ENCODE peak calls at places on chromosomes 3 and 15, in five cellular contexts. H is right atrium auricular region, Z is endothelial cell, X is upper lobe of left lung, V is brain microvascular endothelial cell. K is an unnamed sample.

GRCh38 chr3:63991666-63992065 is 31.6 kb downstream of the PSMD6 start:
- DNase-seq in V (no peak), Z (no peak), H (no peak), X (no peak), K (no peak)

GRCh38 chr15:80163897-80164296 is 11.1 kb downstream of the FAH start:
- DNase-seq in Z (no peak), H (no peak), V (no peak), X (no peak), K (no peak)

GRCh38 chr3:181178991-181179390 is 189.5 kb upstream of the DNAJC19 start:
- DNase-seq in H (no peak), V (no peak), Z (no peak), X (no peak), K (no peak)

GRCh38 chr3:7307410-7307809 is 446.5 kb downstream of the GRM7 start:
- DNase-seq in X (no peak), V (no peak), Z (no peak), H (no peak), K (no peak)

GRCh38 chr3:34727700-34728099 is 911.6 kb upstream of the ARPP21 start:
- DNase-seq in X (no peak), H (no peak), Z (no peak), V (no peak), K (no peak)

GRCh38 chr15:95169701-95170459 is 938.5 kb downstream of the MCTP2 start:
- DNase-seq in X (peak; percentile 36), V (no peak), H (peak; percentile 60), Z (no peak), K (no peak)

GRCh38 chr15:58410353-58410752 is 21.4 kb upstream of the LIPC start:
- DNase-seq in V (no peak), H (no peak), Z (no peak), X (no peak), K (no peak)

GRCh38 chr3:13547591-13548371 is 1.1 kb upstream of the FBLN2 start:
- DNase-seq in Z (no peak), X (peak; percentile 66), H (no peak), V (no peak), K (no peak)

GRCh38 chr3:43996379-43997301 is 245.0 kb upstream of the TOPAZ1 start:
- DNase-seq in Z (peak; percentile 58), H (no peak), V (no peak), X (peak; percentile 84), K (peak; percentile 81)

GRCh38 chr3:59446775-59447465 is 397.1 kb upstream of the CFAP20DC start:
- DNase-seq in X (no peak), Z (no peak), H (no peak), V (no peak), K (no peak)

GRCh38 chr3:13066236-13066635 is 7.0 kb downstream of the IQSEC1 start:
- DNase-seq in X (no peak), Z (no peak), V (no peak), H (no peak), K (no peak)

GRCh38 chr3:105762749-105763673 is 105.8 kb downstream of the CBLB start:
- DNase-seq in V (no peak), Z (no peak), X (no peak), H (no peak), K (no peak)

GRCh38 chr15:62883938-62884479 is 158.5 kb upstream of the TPM1 start:
- DNase-seq in H (no peak), V (no peak), Z (no peak), X (no peak), K (no peak)

GRCh38 chr3:27323087-27323570 is 46.1 kb downstream of the NEK10 start:
- DNase-seq in V (no peak), Z (no peak), X (no peak), H (no peak), K (no peak)

GRCh38 chr3:178637802-178638201 is 101.6 kb downstream of the KCNMB2 start:
- DNase-seq in H (no peak), V (no peak), Z (no peak), X (no peak), K (no peak)

GRCh38 chr3:28586325-28586724 is 237.7 kb upstream of the AZI2 start:
- DNase-seq in X (no peak), H (no peak), V (no peak), Z (no peak), K (no peak)

GRCh38 chr3:115062412-115062956 is 84.6 kb downstream of the ZBTB20 start:
- DNase-seq in V (no peak), X (no peak), H (no peak), Z (no peak), K (no peak)

GRCh38 chr15:60568301-60568742 is 89.4 kb upstream of the ICE2 start:
- DNase-seq in H (no peak), Z (peak; percentile 9), X (no peak), V (no peak), K (no peak)

GRCh38 chr3:171801738-171802600 is 8.3 kb downstream of the PLD1 start:
- DNase-seq in H (no peak), X (no peak), V (peak; percentile 85), Z (no peak), K (no peak)

GRCh38 chr15:76963596-76963995 is 31.3 kb upstream of the PSTPIP1 start:
- DNase-seq in Z (no peak), X (peak; percentile 24), V (no peak), H (no peak), K (no peak)

GRCh38 chr3:194671900-194672808 is at the start of gene LSG1:
- DNase-seq in V (peak; percentile 92), X (peak; percentile 93), H (peak; percentile 92), Z (peak; percentile 88), K (peak; percentile 96)

GRCh38 chr15:36595625-36596024 is 16.2 kb downstream of the CDIN1 start:
- DNase-seq in Z (no peak), V (no peak), X (no peak), H (no peak), K (no peak)

GRCh38 chr3:46845397-46845859 is 17.8 kb downstream of the MYL3 start:
- DNase-seq in X (peak; percentile 92), H (peak; percentile 84), Z (peak; percentile 2), V (peak; percentile 47), K (no peak)

GRCh38 chr3:53842436-53843194 is 3.6 kb downstream of the CHDH start:
- DNase-seq in V (peak; percentile 7), Z (no peak), H (no peak), X (no peak), K (no peak)

GRCh38 chr3:55445551-55445950 is 41.6 kb downstream of the WNT5A start:
- DNase-seq in H (no peak), Z (no peak), V (no peak), X (no peak), K (no peak)

GRCh38 chr15:98727115-98728040 is 79.0 kb downstream of the IGF1R start:
- DNase-seq in X (peak; percentile 92), H (peak; percentile 96), Z (peak; percentile 71), V (peak; percentile 95), K (no peak)

GRCh38 chr3:155356594-155357370 is 63.3 kb upstream of the STRIT1 start:
- DNase-seq in X (no peak), H (no peak), Z (no peak), V (no peak), K (no peak)

GRCh38 chr3:155354658-155355057 is 61.2 kb upstream of the STRIT1 start:
- DNase-seq in Z (no peak), H (no peak), X (no peak), V (no peak), K (no peak)

GRCh38 chr3:155347901-155348300 is 54.4 kb upstream of the STRIT1 start:
- DNase-seq in V (no peak), X (no peak), H (no peak), Z (no peak), K (no peak)

GRCh38 chr3:155352900-155353490 is 59.5 kb upstream of the STRIT1 start:
- DNase-seq in H (no peak), V (no peak), X (no peak), Z (no peak), K (no peak)
- TF ChIP-seq CTCF in H (no peak), V (peak; percentile 41), X (peak; percentile 55), Z (peak; percentile 67), K (peak; percentile 38)

GRCh38 chr3:147554332-147554731 is 145.2 kb downstream of the ZIC1 start:
- DNase-seq in X (no peak), H (no peak), Z (no peak), V (no peak), K (no peak)
- TF ChIP-seq CTCF in X (no peak), H (no peak), Z (no peak), V (no peak), K (no peak)

GRCh38 chr15:32030795-32031194 is 480 bp downstream of the CHRNA7 start:
- DNase-seq in H (no peak), X (no peak), V (no peak), Z (no peak), K (no peak)

GRCh38 chr15:32033186-32033890 is 3.0 kb downstream of the CHRNA7 start:
- DNase-seq in H (no peak), V (no peak), X (no peak), Z (no peak), K (no peak)

GRCh38 chr15:32028921-32029320 is 1.4 kb upstream of the CHRNA7 start:
- DNase-seq in V (no peak), X (no peak), H (no peak), Z (peak; percentile 59), K (no peak)

GRCh38 chr15:32029409-32029861 is 880 bp upstream of the CHRNA7 start:
- DNase-seq in Z (peak; percentile 67), H (no peak), X (peak; percentile 58), V (no peak), K (peak; percentile 71)

GRCh38 chr15:32029862-32030781 is at the start of gene CHRNA7:
- DNase-seq in V (peak; percentile 11), H (peak; percentile 60), X (peak; percentile 91), Z (peak; percentile 72), K (peak; percentile 79)
- TF ChIP-seq CTCF in V (peak; percentile 45), H (peak; percentile 13), X (peak; percentile 20), Z (peak; percentile 26), K (no peak)

GRCh38 chr3:143327388-143327787 is 207.8 kb downstream of the CHST2 start:
- DNase-seq in X (no peak), H (no peak), V (no peak), Z (no peak), K (no peak)
- TF ChIP-seq CTCF in X (no peak), H (no peak), V (peak; percentile 17), Z (no peak), K (no peak)

GRCh38 chr3:193317901-193318300 is 60.7 kb downstream of the ATP13A5 start:
- DNase-seq in Z (no peak), X (no peak), V (no peak), H (no peak), K (no peak)
- TF ChIP-seq CTCF in Z (no peak), X (no peak), V (no peak), H (no peak), K (no peak)

GRCh38 chr15:74832826-74833225 is 6.4 kb downstream of the CPLX3 start:
- DNase-seq in X (no peak), H (no peak), Z (no peak), V (no peak), K (no peak)

GRCh38 chr15:74829991-74830390 is 3.6 kb downstream of the CPLX3 start:
- DNase-seq in Z (no peak), V (no peak), H (no peak), X (no peak), K (no peak)

GRCh38 chr15:74833376-74834107 is 7.1 kb downstream of the CPLX3 start:
- DNase-seq in Z (no peak), H (no peak), V (no peak), X (no peak), K (no peak)

GRCh38 chr15:74830868-74831267 is 4.4 kb downstream of the CPLX3 start:
- DNase-seq in H (no peak), Z (no peak), V (no peak), X (no peak), K (no peak)

GRCh38 chr15:74831813-74832495 is 5.5 kb downstream of the CPLX3 start:
- DNase-seq in Z (no peak), X (no peak), V (no peak), H (no peak), K (no peak)
- TF ChIP-seq CTCF in Z (no peak), X (no peak), V (no peak), H (no peak), K (no peak)